ENCODE peak calls at places on chromosomes 12 and 14, in four cellular contexts. One of them, this sample, is unnamed.

GRCh38 chr14:65867333-65867732 is 454.8 kb downstream of the FUT8 start:
- DNase-seq in K562: no peak
- DNase-seq in H1: no peak
- DNase-seq in A549: no peak
- DNase-seq in this sample: no peak

GRCh38 chr12:53985358-53985899 is 483 bp downstream of the HOXC10 start:
- DNase-seq in K562: no peak
- DNase-seq in H1: no peak
- DNase-seq in A549: no peak
- DNase-seq in this sample: no peak

GRCh38 chr14:70094106-70094505 is 94.6 kb downstream of the SLC8A3 start:
- DNase-seq in K562: no peak
- DNase-seq in A549: no peak
- DNase-seq in H1: no peak
- DNase-seq in this sample: no peak

GRCh38 chr14:94748667-94749347 is 21.1 kb downstream of the GSC start:
- DNase-seq in A549: peak
- DNase-seq in H1: peak
- DNase-seq in K562: no peak
- DNase-seq in this sample: peak

GRCh38 chr14:69845787-69846186 is 33.4 kb upstream of the SMOC1 start:
- DNase-seq in K562: no peak
- DNase-seq in A549: no peak
- DNase-seq in H1: no peak
- DNase-seq in this sample: peak

GRCh38 chr12:104177663-104178501 is 37.7 kb upstream of the TXNRD1 start:
- DNase-seq in K562: peak
- DNase-seq in H1: peak
- DNase-seq in A549: peak
- DNase-seq in this sample: peak

GRCh38 chr12:97568336-97569180 is 106.0 kb downstream of the RMST start:
- DNase-seq in H1: no peak
- DNase-seq in A549: peak
- DNase-seq in K562: no peak
- DNase-seq in this sample: peak

GRCh38 chr12:98402081-98402480 is 113.3 kb upstream of the TMPO start:
- DNase-seq in K562: no peak
- DNase-seq in A549: peak
- DNase-seq in H1: no peak
- DNase-seq in this sample: peak

GRCh38 chr12:118436986-118437385 is 60.6 kb downstream of the SUDS3 start:
- DNase-seq in K562: no peak
- DNase-seq in A549: no peak
- DNase-seq in H1: no peak
- DNase-seq in this sample: no peak

GRCh38 chr12:38392584-38393144 is 76.1 kb downstream of the ALG10B start:
- DNase-seq in A549: no peak
- DNase-seq in K562: no peak
- DNase-seq in H1: no peak
- DNase-seq in this sample: no peak

GRCh38 chr12:107461222-107461980 is 224.2 kb upstream of the PWP1 start:
- DNase-seq in H1: no peak
- DNase-seq in K562: no peak
- DNase-seq in A549: no peak
- DNase-seq in this sample: no peak

GRCh38 chr14:50926851-50927386 is 17.4 kb downstream of the PYGL start:
- DNase-seq in A549: no peak
- DNase-seq in H1: no peak
- DNase-seq in K562: peak
- DNase-seq in this sample: no peak

GRCh38 chr12:99984271-99985128 is at the start of gene ANKS1B:
- DNase-seq in H1: peak
- DNase-seq in A549: peak
- DNase-seq in K562: peak
- DNase-seq in this sample: no peak

GRCh38 chr12:116336542-116337065 is 59.1 kb upstream of the MED13L start:
- DNase-seq in H1: no peak
- DNase-seq in A549: no peak
- DNase-seq in K562: peak
- DNase-seq in this sample: no peak

GRCh38 chr14:93892505-93892839 is 34.7 kb upstream of the FAM181A start:
- DNase-seq in A549: no peak
- DNase-seq in K562: no peak
- DNase-seq in H1: no peak
- DNase-seq in this sample: no peak

GRCh38 chr12:102879144-102879763 is 37.8 kb downstream of the PAH start:
- DNase-seq in H1: peak
- DNase-seq in K562: peak
- DNase-seq in A549: peak
- DNase-seq in this sample: no peak

GRCh38 chr12:50686976-50687375 is 76.9 kb upstream of the ATF1 start:
- DNase-seq in K562: no peak
- DNase-seq in A549: no peak
- DNase-seq in H1: no peak
- DNase-seq in this sample: no peak

GRCh38 chr12:34599530-34600513 is 577.5 kb downstream of the ALG10 start:
- DNase-seq in H1: no peak
- DNase-seq in A549: no peak
- DNase-seq in K562: peak
- DNase-seq in this sample: no peak

GRCh38 chr12:46783881-46784280 is 41.9 kb downstream of the SLC38A4 start:
- DNase-seq in H1: no peak
- DNase-seq in A549: no peak
- DNase-seq in K562: no peak
- DNase-seq in this sample: no peak

GRCh38 chr12:13120431-13120830 is 17.0 kb upstream of the GSG1 start:
- DNase-seq in K562: no peak
- DNase-seq in A549: no peak
- DNase-seq in H1: no peak
- DNase-seq in this sample: no peak

GRCh38 chr12:54125950-54126695 is 62.7 kb downstream of the SMUG1 start:
- DNase-seq in K562: peak
- DNase-seq in H1: peak
- DNase-seq in A549: no peak
- DNase-seq in this sample: no peak

GRCh38 chr14:59101441-59101840 is 87.0 kb upstream of the DAAM1 start:
- DNase-seq in A549: no peak
- DNase-seq in H1: no peak
- DNase-seq in K562: no peak
- DNase-seq in this sample: no peak

GRCh38 chr14:57686317-57686716 is 179.6 kb downstream of the SLC35F4 start:
- DNase-seq in K562: no peak
- DNase-seq in H1: no peak
- DNase-seq in A549: no peak
- DNase-seq in this sample: no peak

GRCh38 chr12:28583771-28584261 is 393.6 kb downstream of the CCDC91 start:
- DNase-seq in A549: no peak
- DNase-seq in H1: no peak
- DNase-seq in K562: no peak
- DNase-seq in this sample: no peak

GRCh38 chr12:50985322-50985721 is 33.0 kb downstream of the HIGD1C start:
- DNase-seq in K562: no peak
- DNase-seq in A549: no peak
- DNase-seq in H1: no peak
- DNase-seq in this sample: peak

GRCh38 chr14:101360045-101360931 is 201.0 kb upstream of the DIO3 start:
- DNase-seq in H1: no peak
- DNase-seq in A549: no peak
- DNase-seq in K562: peak
- DNase-seq in this sample: no peak

GRCh38 chr12:119704065-119704747 is 36.3 kb downstream of the PRKAB1 start:
- DNase-seq in A549: no peak
- DNase-seq in K562: no peak
- DNase-seq in H1: no peak
- DNase-seq in this sample: no peak

GRCh38 chr12:62256408-62257079 is 3.7 kb upstream of the USP15 start:
- DNase-seq in A549: no peak
- DNase-seq in H1: no peak
- DNase-seq in K562: peak
- DNase-seq in this sample: no peak

GRCh38 chr14:65250162-65250495 is 147.8 kb upstream of the MAX start:
- DNase-seq in H1: no peak
- DNase-seq in A549: no peak
- DNase-seq in K562: no peak
- DNase-seq in this sample: no peak

GRCh38 chr14:74326369-74327152 is 21.7 kb upstream of the VRTN start:
- DNase-seq in H1: peak
- DNase-seq in K562: no peak
- DNase-seq in A549: no peak
- DNase-seq in this sample: peak

GRCh38 chr12:123075092-123075491 is 75.8 kb downstream of the PITPNM2 start:
- DNase-seq in H1: no peak
- DNase-seq in A549: no peak
- DNase-seq in K562: no peak
- DNase-seq in this sample: no peak

GRCh38 chr14:64536488-64537245 is 3.9 kb upstream of the HSPA2 start:
- DNase-seq in A549: no peak
- DNase-seq in H1: no peak
- DNase-seq in K562: no peak
- DNase-seq in this sample: peak

GRCh38 chr12:42109031-42109430 is 35.6 kb downstream of the GXYLT1 start:
- DNase-seq in A549: no peak
- DNase-seq in H1: no peak
- DNase-seq in K562: no peak
- DNase-seq in this sample: no peak

GRCh38 chr14:99479903-99480855 is 480 bp downstream of the SETD3 start:
- DNase-seq in H1: no peak
- DNase-seq in A549: peak
- DNase-seq in K562: peak
- DNase-seq in this sample: peak

GRCh38 chr12:126760109-126760508 is 1506.9 kb upstream of the TMEM132C start:
- DNase-seq in A549: no peak
- DNase-seq in H1: no peak
- DNase-seq in K562: no peak
- DNase-seq in this sample: no peak

GRCh38 chr12:96774501-96775256 is 132.4 kb upstream of the NEDD1 start:
- DNase-seq in K562: no peak
- DNase-seq in H1: no peak
- DNase-seq in A549: peak
- DNase-seq in this sample: no peak

GRCh38 chr12:46562625-46563228 is 190.2 kb upstream of the SLC38A2 start:
- DNase-seq in A549: no peak
- DNase-seq in K562: no peak
- DNase-seq in H1: no peak
- DNase-seq in this sample: peak

GRCh38 chr12:24109381-24110039 is 160.0 kb upstream of the SOX5 start:
- DNase-seq in A549: no peak
- DNase-seq in K562: no peak
- DNase-seq in H1: no peak
- DNase-seq in this sample: peak

GRCh38 chr14:98163285-98163741 is 1108.7 kb downstream of the BCL11B start:
- DNase-seq in A549: no peak
- DNase-seq in K562: no peak
- DNase-seq in H1: no peak
- DNase-seq in this sample: no peak

GRCh38 chr12:58943079-58943478 is 22.8 kb upstream of the LRIG3 start:
- DNase-seq in H1: no peak
- DNase-seq in A549: no peak
- DNase-seq in K562: no peak
- DNase-seq in this sample: no peak
- TF ChIP-seq RNF2 in H1: no peak
- TF ChIP-seq RNF2 in A549: no peak
- TF ChIP-seq RNF2 in K562: no peak
- TF ChIP-seq RNF2 in this sample: no peak

GRCh38 chr12:4849024-4849594 is 60.6 kb upstream of the KCNA1 start:
- DNase-seq in K562: peak
- DNase-seq in A549: peak
- DNase-seq in H1: no peak
- DNase-seq in this sample: peak
- TF ChIP-seq RNF2 in K562: no peak
- TF ChIP-seq RNF2 in A549: no peak
- TF ChIP-seq RNF2 in H1: no peak
- TF ChIP-seq RNF2 in this sample: no peak

GRCh38 chr12:113186666-113187325 is 1.3 kb downstream of the RITA1 start:
- DNase-seq in K562: no peak
- DNase-seq in A549: no peak
- DNase-seq in H1: no peak
- DNase-seq in this sample: no peak
- TF ChIP-seq RNF2 in K562: no peak
- TF ChIP-seq RNF2 in A549: no peak
- TF ChIP-seq RNF2 in H1: no peak
- TF ChIP-seq RNF2 in this sample: no peak

GRCh38 chr14:26255213-26255612 is 342.6 kb downstream of the NOVA1 start:
- DNase-seq in K562: no peak
- DNase-seq in A549: no peak
- DNase-seq in H1: no peak
- DNase-seq in this sample: no peak
- TF ChIP-seq RNF2 in K562: no peak
- TF ChIP-seq RNF2 in A549: no peak
- TF ChIP-seq RNF2 in H1: no peak
- TF ChIP-seq RNF2 in this sample: no peak

GRCh38 chr12:9273276-9273675 is 65.1 kb upstream of the PZP start:
- DNase-seq in K562: no peak
- DNase-seq in A549: no peak
- DNase-seq in H1: no peak
- DNase-seq in this sample: no peak
- TF ChIP-seq RNF2 in K562: no peak
- TF ChIP-seq RNF2 in A549: no peak
- TF ChIP-seq RNF2 in H1: no peak
- TF ChIP-seq RNF2 in this sample: no peak

DNA sequence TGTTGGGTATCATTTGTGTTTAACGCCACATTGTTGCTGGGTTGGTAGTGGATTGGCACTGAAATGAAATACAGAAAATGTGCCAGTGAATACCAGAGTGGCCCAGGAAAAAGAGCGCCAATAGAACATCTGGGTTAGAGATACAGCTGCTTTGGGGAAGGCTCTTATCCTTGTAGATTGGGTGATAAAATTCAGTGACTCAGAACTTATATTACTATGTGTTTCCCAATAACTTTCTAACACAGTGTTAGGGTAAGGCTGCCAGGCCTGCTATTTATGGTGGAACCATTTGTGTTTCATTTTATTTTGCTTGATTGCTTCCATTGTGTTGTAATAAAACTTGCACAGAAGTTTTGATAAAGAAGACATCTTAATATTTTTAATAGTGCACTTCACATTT is 168.2 kb upstream of the SSTR1 start:
- DNase-seq in A549: no peak
- DNase-seq in H1: no peak
- DNase-seq in K562: no peak
- DNase-seq in this sample: no peak
- TF ChIP-seq RNF2 in A549: no peak
- TF ChIP-seq RNF2 in H1: no peak
- TF ChIP-seq RNF2 in K562: no peak
- TF ChIP-seq RNF2 in this sample: no peak